ENCODE peak calls at places on chromosomes 6 and 20, in seven cellular contexts. L is tibial nerve, U is endodermal cell, H is left ventricle myocardium inferior, B is neural progenitor cell, Y is A549, D is upper lobe of right lung. Q is an unnamed sample.

GRCh38 chr20:49424536-49424935 is 57.9 kb downstream of the KCNB1 start:
- DNase-seq in L (no peak), U (no peak), H (no peak), B (peak; percentile 43), Y (no peak), D (no peak), Q (no peak)

GRCh38 chr6:7440476-7440875 is 50.9 kb downstream of the RIOK1 start:
- DNase-seq in L (no peak), U (no peak), H (no peak), B (no peak), Y (no peak), D (no peak), Q (no peak)

GRCh38 chr6:151239603-151240035 is at the start of gene AKAP12:
- DNase-seq in L (peak; percentile 51), U (no peak), H (peak; percentile 29), B (peak; percentile 67), Y (no peak), D (no peak), Q (no peak)

GRCh38 chr6:11217360-11218076 is 14.9 kb downstream of the NEDD9 start:
- DNase-seq in L (no peak), U (no peak), H (no peak), B (no peak), Y (no peak), D (no peak), Q (no peak)

GRCh38 chr6:10759312-10759839 is 11.8 kb downstream of the TMEM14B start:
- DNase-seq in L (no peak), U (peak; percentile 59), H (no peak), B (peak; percentile 34), Y (peak; percentile 60), D (no peak), Q (no peak)

GRCh38 chr6:87722831-87723726 is 21.0 kb upstream of the AKIRIN2 start:
- DNase-seq in L (no peak), U (peak; percentile 84), H (peak; percentile 65), B (peak; percentile 76), Y (peak; percentile 78), D (peak; percentile 70), Q (no peak)

GRCh38 chr6:27280064-27280539 is 32.0 kb downstream of the POM121L2 start:
- DNase-seq in L (no peak), U (peak; percentile 85), H (no peak), B (peak; percentile 63), Y (no peak), D (no peak), Q (no peak)

GRCh38 chr6:97913721-97914120 is 630.7 kb upstream of the MMS22L start:
- DNase-seq in L (no peak), U (no peak), H (no peak), B (no peak), Y (no peak), D (no peak), Q (no peak)

GRCh38 chr6:126716012-126716411 is 376.1 kb downstream of the CENPW start:
- DNase-seq in L (no peak), U (no peak), H (no peak), B (no peak), Y (no peak), D (no peak), Q (no peak)

GRCh38 chr6:142087950-142088857 is 44.5 kb upstream of the GJE1 start:
- DNase-seq in L (no peak), U (peak; percentile 61), H (no peak), B (peak; percentile 1), Y (no peak), D (peak; percentile 27), Q (no peak)

GRCh38 chr6:132446842-132447241 is 45.6 kb upstream of the MOXD1 start:
- DNase-seq in L (no peak), U (no peak), H (no peak), B (no peak), Y (no peak), D (no peak), Q (no peak)

GRCh38 chr20:25310921-25311728 is 63.2 kb downstream of the PYGB start:
- DNase-seq in L (peak; percentile 19), U (no peak), H (no peak), B (no peak), Y (no peak), D (peak; percentile 36), Q (no peak)

GRCh38 chr20:59645316-59645715 is 41.0 kb downstream of the PHACTR3 start:
- DNase-seq in L (no peak), U (no peak), H (no peak), B (no peak), Y (no peak), D (no peak), Q (no peak)

GRCh38 chr20:59644371-59644939 is 40.1 kb downstream of the PHACTR3 start:
- DNase-seq in L (no peak), U (no peak), H (no peak), B (no peak), Y (no peak), D (no peak), Q (no peak)

GRCh38 chr20:59647271-59647670 is 42.9 kb downstream of the PHACTR3 start:
- DNase-seq in L (no peak), U (no peak), H (no peak), B (no peak), Y (no peak), D (no peak), Q (no peak)

GRCh38 chr20:59645761-59646171 is 41.4 kb downstream of the PHACTR3 start:
- DNase-seq in L (no peak), U (no peak), H (no peak), B (no peak), Y (no peak), D (no peak), Q (no peak)

DNA sequence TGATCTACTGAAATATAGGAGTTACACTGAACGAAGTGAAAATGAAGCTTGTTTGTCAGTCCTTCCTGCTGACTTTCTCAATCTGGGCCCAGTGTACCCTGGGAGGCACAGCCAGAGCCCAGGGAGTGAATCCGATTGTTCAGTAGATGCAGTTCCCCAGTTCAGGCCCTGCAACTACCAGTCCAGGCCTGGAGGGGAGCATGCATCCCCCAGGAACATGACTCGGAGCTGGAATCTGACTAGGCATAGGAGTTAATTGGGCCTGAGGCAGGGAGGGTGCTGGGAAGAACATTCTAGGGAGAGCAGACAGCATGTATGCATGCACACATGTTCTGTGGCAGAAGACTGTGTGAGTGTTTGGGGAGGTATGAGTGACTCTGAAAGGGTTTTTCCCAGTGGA is 42.1 kb downstream of the PHACTR3 start:
- DNase-seq in L (no peak), U (no peak), H (no peak), B (no peak), Y (no peak), D (no peak), Q (no peak)
- H3K9me3 ChIP-seq in L (no peaks in the 10 kb centered on the region), U (peaks cover 21% of the 10 kb centered on the region), H (no peaks in the 10 kb centered on the region), B (peaks cover 4% of the 10 kb centered on the region), Y (no peaks in the 10 kb centered on the region), D (no peaks in the 10 kb centered on the region), Q (no peaks in the 10 kb centered on the region)

GRCh38 chr6:144401736-144402733 is 116.9 kb downstream of the UTRN start:
- DNase-seq in L (no peak), U (no peak), H (no peak), B (no peak), Y (no peak), D (no peak), Q (no peak)

GRCh38 chr6:144406796-144407195 is 121.7 kb downstream of the UTRN start:
- DNase-seq in L (no peak), U (no peak), H (no peak), B (no peak), Y (no peak), D (no peak), Q (no peak)

GRCh38 chr6:144408151-144408550 is 123.0 kb downstream of the UTRN start:
- DNase-seq in L (peak; percentile 35), U (no peak), H (peak; percentile 61), B (peak; percentile 9), Y (no peak), D (no peak), Q (no peak)

GRCh38 chr6:144402750-144403149 is 117.6 kb downstream of the UTRN start:
- DNase-seq in L (no peak), U (no peak), H (no peak), B (no peak), Y (no peak), D (no peak), Q (no peak)

DNA sequence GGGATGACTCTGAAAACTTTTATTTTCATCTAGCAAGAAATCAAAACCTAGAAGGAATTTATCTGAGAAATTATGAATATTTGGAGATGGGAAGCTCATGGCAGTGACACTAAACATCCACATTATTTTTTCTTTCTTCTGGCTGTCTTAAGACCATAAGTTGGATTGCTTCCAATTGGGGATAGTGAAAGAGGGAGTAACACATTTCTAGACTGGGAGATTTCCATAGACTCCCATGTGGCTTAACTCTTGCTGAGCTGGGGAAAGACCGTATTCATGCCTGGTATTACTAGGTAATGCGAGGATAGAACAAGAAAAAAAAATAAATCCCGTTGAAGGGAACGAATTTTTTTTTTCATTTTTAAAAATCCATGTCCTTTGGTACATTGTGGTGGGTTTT is 120.0 kb downstream of the UTRN start:
- DNase-seq in L (no peak), U (no peak), H (no peak), B (no peak), Y (no peak), D (no peak), Q (no peak)
- H3K4me1 ChIP-seq in L (peaks cover 5% of the 10 kb centered on the region), U (no peaks in the 10 kb centered on the region), H (peaks cover 71% of the 10 kb centered on the region), B (no peaks in the 10 kb centered on the region), Y (no peaks in the 10 kb centered on the region), D (peaks cover 22% of the 10 kb centered on the region), Q (no peaks in the 10 kb centered on the region)

DNA sequence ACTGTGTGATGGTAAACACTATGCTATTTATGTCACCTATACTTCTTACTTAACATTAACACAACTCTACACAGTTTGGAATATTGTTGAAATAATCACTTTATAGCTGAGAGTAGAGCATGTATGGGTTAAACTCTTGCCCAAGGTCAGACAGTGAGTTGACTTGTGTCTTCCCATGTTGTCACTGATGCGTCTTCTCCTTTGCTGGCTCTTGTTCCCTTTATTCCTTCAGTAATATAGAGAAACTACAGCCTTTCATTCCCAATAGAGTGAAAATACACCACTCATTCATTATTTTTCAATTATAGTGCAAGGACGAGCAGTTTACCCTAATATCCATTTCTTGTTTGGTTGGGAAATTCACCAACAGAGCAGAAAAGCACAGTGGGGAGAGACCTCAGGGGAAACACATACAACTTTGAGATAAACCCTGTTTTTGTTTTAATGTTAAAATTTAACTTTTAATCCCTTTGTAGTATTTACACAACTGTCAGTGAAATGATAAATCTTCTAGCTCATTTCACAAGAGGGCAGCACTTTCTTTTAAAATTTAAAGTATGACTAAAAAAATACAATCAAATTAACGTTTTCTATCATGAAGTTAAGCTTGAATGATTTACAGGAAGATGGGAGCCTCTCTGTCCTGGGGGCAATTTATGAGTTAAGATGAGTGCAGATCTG is 363.0 kb downstream of the UTRN start:
- DNase-seq in L (no peak), U (no peak), H (no peak), B (no peak), Y (no peak), D (no peak), Q (no peak)
- TF ChIP-seq CTCF in L (no peak), U (no peak), H (no peak), B (no peak), Y (peak; percentile 32), D (no peak), Q (no peak)

DNA sequence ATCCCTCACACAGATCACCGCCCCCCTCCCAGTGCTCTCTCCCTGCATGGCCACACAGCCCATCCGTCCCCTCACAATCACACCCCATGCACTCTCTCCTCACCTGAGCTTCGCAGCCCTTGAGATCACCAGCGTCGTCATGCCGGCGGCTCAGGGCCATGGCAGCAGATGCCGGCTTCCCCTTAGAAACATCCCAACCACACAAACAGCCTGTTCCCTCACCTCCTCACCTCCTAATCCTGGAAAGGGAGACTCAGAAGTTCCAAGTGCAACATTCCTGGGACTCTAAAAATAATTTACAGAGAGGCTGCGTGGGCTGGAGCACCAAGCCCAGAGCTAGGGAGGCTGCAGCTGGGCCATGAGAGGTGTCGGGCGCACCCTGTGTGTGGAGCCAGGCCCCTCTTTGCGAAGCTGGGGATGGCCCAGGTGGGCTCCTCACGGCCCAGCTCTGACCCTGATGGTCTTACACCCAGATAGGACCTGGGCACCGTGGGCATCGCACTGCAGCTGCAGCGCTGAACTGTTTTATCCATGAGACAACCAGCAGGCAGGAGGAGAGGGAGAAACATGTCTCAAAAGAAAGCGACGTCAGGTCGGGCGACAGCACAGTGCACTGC is 125.3 kb downstream of the DLL1 start:
- DNase-seq in L (no peak), U (peak; percentile 42), H (no peak), B (no peak), Y (no peak), D (no peak), Q (no peak)
- H3K9me3 ChIP-seq in L (no peaks in the 10 kb centered on the region), U (no peaks in the 10 kb centered on the region), H (no peaks in the 10 kb centered on the region), B (no peaks in the 10 kb centered on the region), Y (no peaks in the 10 kb centered on the region), D (no peaks in the 10 kb centered on the region), Q (no peaks in the 10 kb centered on the region)

Q was measured in CD8-positive, alpha-beta T cell.